ENCODE peak calls at places on chromosomes 6 and 20, in eight cellular contexts. One of them, this sample, is unnamed.
A peak's percentile ranks its signal among the peaks of the same experiment; 100 is the strongest.

GRCh38 chr6:71402101-71402500 is 113.5 kb downstream of the OGFRL1 start:
- ATAC-seq in Panc1: no peak
- ATAC-seq in activated CD8-positive, alpha-beta memory T cell treated with anti-CD3 and anti-CD28 coated beads, Interleukin-2, amount 10 ng/mL, durations not matched to agents 7 days and 5 days: no peak
- ATAC-seq in DND-41: no peak
- ATAC-seq in SK-N-SH treated with all-trans-retinoic acid at 6 μM for 48 hours: no peak
- ATAC-seq in left cardiac atrium: no peak
- ATAC-seq in naive thymus-derived CD4-positive, alpha-beta T cell: no peak
- ATAC-seq in heart right ventricle: no peak
- ATAC-seq in this sample: no peak

GRCh38 chr20:37123441-37123840 is 27.6 kb upstream of the RBL1 start:
- ATAC-seq in SK-N-SH treated with all-trans-retinoic acid at 6 μM for 48 hours: no peak
- ATAC-seq in left cardiac atrium: no peak
- ATAC-seq in heart right ventricle: no peak
- ATAC-seq in Panc1: no peak
- ATAC-seq in naive thymus-derived CD4-positive, alpha-beta T cell: peak; percentile 88
- ATAC-seq in DND-41: no peak
- ATAC-seq in activated CD8-positive, alpha-beta memory T cell treated with anti-CD3 and anti-CD28 coated beads, Interleukin-2, amount 10 ng/mL, durations not matched to agents 7 days and 5 days: no peak
- ATAC-seq in this sample: no peak

GRCh38 chr20:38961530-38962043 is 557 bp upstream of the DHX35 start:
- ATAC-seq in left cardiac atrium: no peak
- ATAC-seq in heart right ventricle: no peak
- ATAC-seq in activated CD8-positive, alpha-beta memory T cell treated with anti-CD3 and anti-CD28 coated beads, Interleukin-2, amount 10 ng/mL, durations not matched to agents 7 days and 5 days: peak; percentile 1
- ATAC-seq in naive thymus-derived CD4-positive, alpha-beta T cell: no peak
- ATAC-seq in Panc1: peak; percentile 5
- ATAC-seq in SK-N-SH treated with all-trans-retinoic acid at 6 μM for 48 hours: no peak
- ATAC-seq in DND-41: no peak
- ATAC-seq in this sample: peak; percentile 1

GRCh38 chr20:49447364-49447763 is 35.1 kb downstream of the KCNB1 start:
- ATAC-seq in left cardiac atrium: no peak
- ATAC-seq in heart right ventricle: no peak
- ATAC-seq in activated CD8-positive, alpha-beta memory T cell treated with anti-CD3 and anti-CD28 coated beads, Interleukin-2, amount 10 ng/mL, durations not matched to agents 7 days and 5 days: no peak
- ATAC-seq in naive thymus-derived CD4-positive, alpha-beta T cell: no peak
- ATAC-seq in Panc1: no peak
- ATAC-seq in SK-N-SH treated with all-trans-retinoic acid at 6 μM for 48 hours: no peak
- ATAC-seq in DND-41: no peak
- ATAC-seq in this sample: no peak

GRCh38 chr6:34546551-34547321 is 9.4 kb downstream of the SPDEF start:
- ATAC-seq in Panc1: no peak
- ATAC-seq in heart right ventricle: peak; percentile 60
- ATAC-seq in SK-N-SH treated with all-trans-retinoic acid at 6 μM for 48 hours: peak; percentile 36
- ATAC-seq in activated CD8-positive, alpha-beta memory T cell treated with anti-CD3 and anti-CD28 coated beads, Interleukin-2, amount 10 ng/mL, durations not matched to agents 7 days and 5 days: no peak
- ATAC-seq in left cardiac atrium: peak; percentile 36
- ATAC-seq in DND-41: no peak
- ATAC-seq in naive thymus-derived CD4-positive, alpha-beta T cell: no peak
- ATAC-seq in this sample: no peak

GRCh38 chr6:167767715-167768107 is 59.0 kb upstream of the AFDN start:
- ATAC-seq in activated CD8-positive, alpha-beta memory T cell treated with anti-CD3 and anti-CD28 coated beads, Interleukin-2, amount 10 ng/mL, durations not matched to agents 7 days and 5 days: no peak
- ATAC-seq in heart right ventricle: no peak
- ATAC-seq in Panc1: no peak
- ATAC-seq in SK-N-SH treated with all-trans-retinoic acid at 6 μM for 48 hours: no peak
- ATAC-seq in naive thymus-derived CD4-positive, alpha-beta T cell: no peak
- ATAC-seq in DND-41: no peak
- ATAC-seq in left cardiac atrium: no peak
- ATAC-seq in this sample: no peak

GRCh38 chr20:32485770-32486248 is 99.3 kb downstream of the NOL4L start:
- ATAC-seq in naive thymus-derived CD4-positive, alpha-beta T cell: no peak
- ATAC-seq in DND-41: no peak
- ATAC-seq in left cardiac atrium: no peak
- ATAC-seq in SK-N-SH treated with all-trans-retinoic acid at 6 μM for 48 hours: no peak
- ATAC-seq in Panc1: no peak
- ATAC-seq in activated CD8-positive, alpha-beta memory T cell treated with anti-CD3 and anti-CD28 coated beads, Interleukin-2, amount 10 ng/mL, durations not matched to agents 7 days and 5 days: no peak
- ATAC-seq in heart right ventricle: no peak
- ATAC-seq in this sample: no peak

GRCh38 chr20:46359233-46359751 is 47.1 kb downstream of the ELMO2 start:
- ATAC-seq in left cardiac atrium: no peak
- ATAC-seq in SK-N-SH treated with all-trans-retinoic acid at 6 μM for 48 hours: no peak
- ATAC-seq in heart right ventricle: peak; percentile 35
- ATAC-seq in naive thymus-derived CD4-positive, alpha-beta T cell: no peak
- ATAC-seq in Panc1: no peak
- ATAC-seq in activated CD8-positive, alpha-beta memory T cell treated with anti-CD3 and anti-CD28 coated beads, Interleukin-2, amount 10 ng/mL, durations not matched to agents 7 days and 5 days: no peak
- ATAC-seq in DND-41: no peak
- ATAC-seq in this sample: no peak

GRCh38 chr6:28506807-28507475 is 8.7 kb downstream of the GPX6 start:
- ATAC-seq in DND-41: no peak
- ATAC-seq in heart right ventricle: no peak
- ATAC-seq in naive thymus-derived CD4-positive, alpha-beta T cell: peak; percentile 37
- ATAC-seq in Panc1: no peak
- ATAC-seq in activated CD8-positive, alpha-beta memory T cell treated with anti-CD3 and anti-CD28 coated beads, Interleukin-2, amount 10 ng/mL, durations not matched to agents 7 days and 5 days: no peak
- ATAC-seq in left cardiac atrium: no peak
- ATAC-seq in SK-N-SH treated with all-trans-retinoic acid at 6 μM for 48 hours: no peak
- ATAC-seq in this sample: peak; percentile 18

GRCh38 chr6:14702678-14703077 is 543.2 kb upstream of the JARID2 start:
- ATAC-seq in SK-N-SH treated with all-trans-retinoic acid at 6 μM for 48 hours: no peak
- ATAC-seq in Panc1: no peak
- ATAC-seq in heart right ventricle: no peak
- ATAC-seq in DND-41: no peak
- ATAC-seq in activated CD8-positive, alpha-beta memory T cell treated with anti-CD3 and anti-CD28 coated beads, Interleukin-2, amount 10 ng/mL, durations not matched to agents 7 days and 5 days: no peak
- ATAC-seq in naive thymus-derived CD4-positive, alpha-beta T cell: no peak
- ATAC-seq in left cardiac atrium: no peak
- ATAC-seq in this sample: no peak

GRCh38 chr6:16691328-16691727 is 69.9 kb downstream of the ATXN1 start:
- ATAC-seq in heart right ventricle: no peak
- ATAC-seq in left cardiac atrium: no peak
- ATAC-seq in DND-41: no peak
- ATAC-seq in activated CD8-positive, alpha-beta memory T cell treated with anti-CD3 and anti-CD28 coated beads, Interleukin-2, amount 10 ng/mL, durations not matched to agents 7 days and 5 days: no peak
- ATAC-seq in Panc1: no peak
- ATAC-seq in naive thymus-derived CD4-positive, alpha-beta T cell: peak; percentile 55
- ATAC-seq in SK-N-SH treated with all-trans-retinoic acid at 6 μM for 48 hours: no peak
- ATAC-seq in this sample: no peak

GRCh38 chr6:116426551-116426950 is 34.6 kb upstream of the CALHM6 start:
- ATAC-seq in left cardiac atrium: no peak
- ATAC-seq in Panc1: no peak
- ATAC-seq in heart right ventricle: no peak
- ATAC-seq in naive thymus-derived CD4-positive, alpha-beta T cell: no peak
- ATAC-seq in activated CD8-positive, alpha-beta memory T cell treated with anti-CD3 and anti-CD28 coated beads, Interleukin-2, amount 10 ng/mL, durations not matched to agents 7 days and 5 days: no peak
- ATAC-seq in DND-41: no peak
- ATAC-seq in SK-N-SH treated with all-trans-retinoic acid at 6 μM for 48 hours: no peak
- ATAC-seq in this sample: no peak

GRCh38 chr6:108780784-108781183 is 67.4 kb upstream of the ARMC2 start:
- ATAC-seq in SK-N-SH treated with all-trans-retinoic acid at 6 μM for 48 hours: no peak
- ATAC-seq in DND-41: no peak
- ATAC-seq in heart right ventricle: no peak
- ATAC-seq in left cardiac atrium: no peak
- ATAC-seq in activated CD8-positive, alpha-beta memory T cell treated with anti-CD3 and anti-CD28 coated beads, Interleukin-2, amount 10 ng/mL, durations not matched to agents 7 days and 5 days: no peak
- ATAC-seq in naive thymus-derived CD4-positive, alpha-beta T cell: no peak
- ATAC-seq in Panc1: no peak
- ATAC-seq in this sample: no peak

GRCh38 chr6:164109770-164110140 is 695.2 kb downstream of the QKI start:
- ATAC-seq in heart right ventricle: peak; percentile 27
- ATAC-seq in left cardiac atrium: peak; percentile 42
- ATAC-seq in DND-41: no peak
- ATAC-seq in activated CD8-positive, alpha-beta memory T cell treated with anti-CD3 and anti-CD28 coated beads, Interleukin-2, amount 10 ng/mL, durations not matched to agents 7 days and 5 days: no peak
- ATAC-seq in Panc1: no peak
- ATAC-seq in SK-N-SH treated with all-trans-retinoic acid at 6 μM for 48 hours: no peak
- ATAC-seq in naive thymus-derived CD4-positive, alpha-beta T cell: no peak
- ATAC-seq in this sample: no peak

GRCh38 chr6:32522302-32523047 is 7.6 kb downstream of the HLA-DRB5 start:
- ATAC-seq in heart right ventricle: no peak
- ATAC-seq in activated CD8-positive, alpha-beta memory T cell treated with anti-CD3 and anti-CD28 coated beads, Interleukin-2, amount 10 ng/mL, durations not matched to agents 7 days and 5 days: no peak
- ATAC-seq in SK-N-SH treated with all-trans-retinoic acid at 6 μM for 48 hours: no peak
- ATAC-seq in DND-41: no peak
- ATAC-seq in naive thymus-derived CD4-positive, alpha-beta T cell: no peak
- ATAC-seq in Panc1: no peak
- ATAC-seq in left cardiac atrium: no peak
- ATAC-seq in this sample: no peak

GRCh38 chr6:157536218-157536534 is 155.2 kb downstream of the ZDHHC14 start:
- ATAC-seq in heart right ventricle: no peak
- ATAC-seq in activated CD8-positive, alpha-beta memory T cell treated with anti-CD3 and anti-CD28 coated beads, Interleukin-2, amount 10 ng/mL, durations not matched to agents 7 days and 5 days: no peak
- ATAC-seq in left cardiac atrium: no peak
- ATAC-seq in naive thymus-derived CD4-positive, alpha-beta T cell: peak; percentile 77
- ATAC-seq in Panc1: no peak
- ATAC-seq in DND-41: no peak
- ATAC-seq in SK-N-SH treated with all-trans-retinoic acid at 6 μM for 48 hours: peak; percentile 59
- ATAC-seq in this sample: no peak

GRCh38 chr20:5522422-5522821 is 205.7 kb upstream of the PROKR2 start:
- ATAC-seq in activated CD8-positive, alpha-beta memory T cell treated with anti-CD3 and anti-CD28 coated beads, Interleukin-2, amount 10 ng/mL, durations not matched to agents 7 days and 5 days: no peak
- ATAC-seq in DND-41: no peak
- ATAC-seq in naive thymus-derived CD4-positive, alpha-beta T cell: no peak
- ATAC-seq in Panc1: no peak
- ATAC-seq in left cardiac atrium: no peak
- ATAC-seq in SK-N-SH treated with all-trans-retinoic acid at 6 μM for 48 hours: no peak
- ATAC-seq in heart right ventricle: no peak
- ATAC-seq in this sample: no peak

GRCh38 chr20:34701405-34702085 is 2.6 kb upstream of the TP53INP2 start:
- ATAC-seq in DND-41: no peak
- ATAC-seq in heart right ventricle: no peak
- ATAC-seq in activated CD8-positive, alpha-beta memory T cell treated with anti-CD3 and anti-CD28 coated beads, Interleukin-2, amount 10 ng/mL, durations not matched to agents 7 days and 5 days: no peak
- ATAC-seq in Panc1: no peak
- ATAC-seq in naive thymus-derived CD4-positive, alpha-beta T cell: no peak
- ATAC-seq in left cardiac atrium: no peak
- ATAC-seq in SK-N-SH treated with all-trans-retinoic acid at 6 μM for 48 hours: no peak
- ATAC-seq in this sample: no peak

GRCh38 chr6:43769526-43770416 is at the start of gene VEGFA:
- ATAC-seq in activated CD8-positive, alpha-beta memory T cell treated with anti-CD3 and anti-CD28 coated beads, Interleukin-2, amount 10 ng/mL, durations not matched to agents 7 days and 5 days: peak; percentile 70
- ATAC-seq in left cardiac atrium: peak; percentile 70
- ATAC-seq in naive thymus-derived CD4-positive, alpha-beta T cell: peak; percentile 91
- ATAC-seq in SK-N-SH treated with all-trans-retinoic acid at 6 μM for 48 hours: peak; percentile 80
- ATAC-seq in Panc1: peak; percentile 71
- ATAC-seq in heart right ventricle: peak; percentile 80
- ATAC-seq in DND-41: peak; percentile 76
- ATAC-seq in this sample: peak; percentile 84

GRCh38 chr6:105091140-105091829 is 88.5 kb downstream of the POPDC3 start:
- ATAC-seq in naive thymus-derived CD4-positive, alpha-beta T cell: no peak
- ATAC-seq in left cardiac atrium: no peak
- ATAC-seq in SK-N-SH treated with all-trans-retinoic acid at 6 μM for 48 hours: no peak
- ATAC-seq in Panc1: peak; percentile 54
- ATAC-seq in DND-41: no peak
- ATAC-seq in heart right ventricle: no peak
- ATAC-seq in activated CD8-positive, alpha-beta memory T cell treated with anti-CD3 and anti-CD28 coated beads, Interleukin-2, amount 10 ng/mL, durations not matched to agents 7 days and 5 days: no peak
- ATAC-seq in this sample: no peak

GRCh38 chr20:39282619-39283092 is 320.5 kb downstream of the DHX35 start:
- ATAC-seq in left cardiac atrium: no peak
- ATAC-seq in naive thymus-derived CD4-positive, alpha-beta T cell: no peak
- ATAC-seq in SK-N-SH treated with all-trans-retinoic acid at 6 μM for 48 hours: no peak
- ATAC-seq in activated CD8-positive, alpha-beta memory T cell treated with anti-CD3 and anti-CD28 coated beads, Interleukin-2, amount 10 ng/mL, durations not matched to agents 7 days and 5 days: no peak
- ATAC-seq in Panc1: no peak
- ATAC-seq in DND-41: no peak
- ATAC-seq in heart right ventricle: no peak
- ATAC-seq in this sample: no peak

GRCh38 chr20:55583036-55583435 is 422.3 kb downstream of the CBLN4 start:
- ATAC-seq in left cardiac atrium: no peak
- ATAC-seq in naive thymus-derived CD4-positive, alpha-beta T cell: no peak
- ATAC-seq in DND-41: no peak
- ATAC-seq in Panc1: no peak
- ATAC-seq in activated CD8-positive, alpha-beta memory T cell treated with anti-CD3 and anti-CD28 coated beads, Interleukin-2, amount 10 ng/mL, durations not matched to agents 7 days and 5 days: no peak
- ATAC-seq in heart right ventricle: no peak
- ATAC-seq in SK-N-SH treated with all-trans-retinoic acid at 6 μM for 48 hours: no peak
- ATAC-seq in this sample: no peak

GRCh38 chr6:167157414-167157813 is 366 bp downstream of the GPR31 start:
- ATAC-seq in Panc1: peak; percentile 8
- ATAC-seq in SK-N-SH treated with all-trans-retinoic acid at 6 μM for 48 hours: no peak
- ATAC-seq in heart right ventricle: no peak
- ATAC-seq in naive thymus-derived CD4-positive, alpha-beta T cell: no peak
- ATAC-seq in activated CD8-positive, alpha-beta memory T cell treated with anti-CD3 and anti-CD28 coated beads, Interleukin-2, amount 10 ng/mL, durations not matched to agents 7 days and 5 days: no peak
- ATAC-seq in DND-41: no peak
- ATAC-seq in left cardiac atrium: no peak
- ATAC-seq in this sample: no peak

GRCh38 chr6:16190214-16190613 is 48.2 kb upstream of the GMPR start:
- ATAC-seq in SK-N-SH treated with all-trans-retinoic acid at 6 μM for 48 hours: no peak
- ATAC-seq in heart right ventricle: no peak
- ATAC-seq in left cardiac atrium: no peak
- ATAC-seq in DND-41: no peak
- ATAC-seq in activated CD8-positive, alpha-beta memory T cell treated with anti-CD3 and anti-CD28 coated beads, Interleukin-2, amount 10 ng/mL, durations not matched to agents 7 days and 5 days: no peak
- ATAC-seq in naive thymus-derived CD4-positive, alpha-beta T cell: no peak
- ATAC-seq in Panc1: no peak
- ATAC-seq in this sample: no peak

GRCh38 chr6:56899311-56899710 is 55.6 kb upstream of the BEND6 start:
- ATAC-seq in naive thymus-derived CD4-positive, alpha-beta T cell: no peak
- ATAC-seq in DND-41: no peak
- ATAC-seq in Panc1: no peak
- ATAC-seq in left cardiac atrium: no peak
- ATAC-seq in SK-N-SH treated with all-trans-retinoic acid at 6 μM for 48 hours: peak; percentile 88
- ATAC-seq in heart right ventricle: no peak
- ATAC-seq in activated CD8-positive, alpha-beta memory T cell treated with anti-CD3 and anti-CD28 coated beads, Interleukin-2, amount 10 ng/mL, durations not matched to agents 7 days and 5 days: no peak
- ATAC-seq in this sample: no peak

GRCh38 chr6:112827793-112828192 is 480.7 kb downstream of the RFPL4B start:
- ATAC-seq in activated CD8-positive, alpha-beta memory T cell treated with anti-CD3 and anti-CD28 coated beads, Interleukin-2, amount 10 ng/mL, durations not matched to agents 7 days and 5 days: no peak
- ATAC-seq in SK-N-SH treated with all-trans-retinoic acid at 6 μM for 48 hours: no peak
- ATAC-seq in heart right ventricle: peak; percentile 70
- ATAC-seq in naive thymus-derived CD4-positive, alpha-beta T cell: no peak
- ATAC-seq in Panc1: no peak
- ATAC-seq in left cardiac atrium: no peak
- ATAC-seq in DND-41: no peak
- ATAC-seq in this sample: no peak

GRCh38 chr6:64948261-64948660 is 758.8 kb downstream of the EYS start:
- ATAC-seq in left cardiac atrium: no peak
- ATAC-seq in naive thymus-derived CD4-positive, alpha-beta T cell: no peak
- ATAC-seq in SK-N-SH treated with all-trans-retinoic acid at 6 μM for 48 hours: no peak
- ATAC-seq in heart right ventricle: no peak
- ATAC-seq in DND-41: no peak
- ATAC-seq in activated CD8-positive, alpha-beta memory T cell treated with anti-CD3 and anti-CD28 coated beads, Interleukin-2, amount 10 ng/mL, durations not matched to agents 7 days and 5 days: no peak
- ATAC-seq in Panc1: no peak
- ATAC-seq in this sample: no peak

GRCh38 chr6:43776799-43777776 is 7.1 kb downstream of the VEGFA start:
- ATAC-seq in heart right ventricle: no peak
- ATAC-seq in DND-41: no peak
- ATAC-seq in SK-N-SH treated with all-trans-retinoic acid at 6 μM for 48 hours: no peak
- ATAC-seq in naive thymus-derived CD4-positive, alpha-beta T cell: no peak
- ATAC-seq in activated CD8-positive, alpha-beta memory T cell treated with anti-CD3 and anti-CD28 coated beads, Interleukin-2, amount 10 ng/mL, durations not matched to agents 7 days and 5 days: no peak
- ATAC-seq in Panc1: no peak
- ATAC-seq in left cardiac atrium: no peak
- ATAC-seq in this sample: no peak

GRCh38 chr6:145372671-145373123 is 362.6 kb downstream of the EPM2A start:
- ATAC-seq in activated CD8-positive, alpha-beta memory T cell treated with anti-CD3 and anti-CD28 coated beads, Interleukin-2, amount 10 ng/mL, durations not matched to agents 7 days and 5 days: peak; percentile 98
- ATAC-seq in Panc1: peak; percentile 86
- ATAC-seq in SK-N-SH treated with all-trans-retinoic acid at 6 μM for 48 hours: peak; percentile 85
- ATAC-seq in heart right ventricle: peak; percentile 98
- ATAC-seq in naive thymus-derived CD4-positive, alpha-beta T cell: peak; percentile 76
- ATAC-seq in left cardiac atrium: peak; percentile 97
- ATAC-seq in DND-41: peak; percentile 88
- ATAC-seq in this sample: peak; percentile 93

GRCh38 chr20:56940466-56940865 is 311.4 kb downstream of the TFAP2C start:
- ATAC-seq in activated CD8-positive, alpha-beta memory T cell treated with anti-CD3 and anti-CD28 coated beads, Interleukin-2, amount 10 ng/mL, durations not matched to agents 7 days and 5 days: no peak
- ATAC-seq in SK-N-SH treated with all-trans-retinoic acid at 6 μM for 48 hours: no peak
- ATAC-seq in naive thymus-derived CD4-positive, alpha-beta T cell: no peak
- ATAC-seq in heart right ventricle: no peak
- ATAC-seq in Panc1: no peak
- ATAC-seq in DND-41: no peak
- ATAC-seq in left cardiac atrium: no peak
- ATAC-seq in this sample: no peak

GRCh38 chr6:28809947-28810654 is 113.7 kb downstream of the TRIM27 start:
- ATAC-seq in naive thymus-derived CD4-positive, alpha-beta T cell: no peak
- ATAC-seq in heart right ventricle: no peak
- ATAC-seq in SK-N-SH treated with all-trans-retinoic acid at 6 μM for 48 hours: peak; percentile 41
- ATAC-seq in DND-41: no peak
- ATAC-seq in Panc1: peak; percentile 65
- ATAC-seq in left cardiac atrium: no peak
- ATAC-seq in activated CD8-positive, alpha-beta memory T cell treated with anti-CD3 and anti-CD28 coated beads, Interleukin-2, amount 10 ng/mL, durations not matched to agents 7 days and 5 days: no peak
- ATAC-seq in this sample: no peak

GRCh38 chr6:108127826-108128225 is 38.0 kb upstream of the NR2E1 start:
- ATAC-seq in SK-N-SH treated with all-trans-retinoic acid at 6 μM for 48 hours: no peak
- ATAC-seq in heart right ventricle: no peak
- ATAC-seq in Panc1: peak; percentile 96
- ATAC-seq in left cardiac atrium: no peak
- ATAC-seq in naive thymus-derived CD4-positive, alpha-beta T cell: no peak
- ATAC-seq in activated CD8-positive, alpha-beta memory T cell treated with anti-CD3 and anti-CD28 coated beads, Interleukin-2, amount 10 ng/mL, durations not matched to agents 7 days and 5 days: no peak
- ATAC-seq in DND-41: no peak
- ATAC-seq in this sample: no peak

This sample was measured in activated T-helper 17 cell treated with anti-CD3 and anti-CD28 coated beads, Interleukin-2, amount 50 U/mL, for 72 hours.